ENCODE peak calls at places on chromosomes 12 and 14, in five cellular contexts. One of them, this sample, is unnamed.

GRCh38 chr14:62143235-62143634 is 381.0 kb downstream of the SNAPC1 start:
- DNase-seq in neural progenitor cell: no peak
- DNase-seq in brain microvascular endothelial cell: peak; percentile 47
- DNase-seq in stomach: no peak
- DNase-seq in heart left ventricle: no peak
- DNase-seq in this sample: no peak

GRCh38 chr14:69360438-69361108 is 37.5 kb downstream of the ERH start:
- DNase-seq in heart left ventricle: no peak
- DNase-seq in neural progenitor cell: no peak
- DNase-seq in brain microvascular endothelial cell: no peak
- DNase-seq in stomach: no peak
- DNase-seq in this sample: no peak

GRCh38 chr12:97380440-97380839 is 82.2 kb upstream of the RMST start:
- DNase-seq in stomach: no peak
- DNase-seq in heart left ventricle: no peak
- DNase-seq in brain microvascular endothelial cell: no peak
- DNase-seq in neural progenitor cell: no peak
- DNase-seq in this sample: no peak

GRCh38 chr12:78062781-78063180 is 232.1 kb downstream of the NAV3 start:
- DNase-seq in brain microvascular endothelial cell: peak; percentile 82
- DNase-seq in neural progenitor cell: no peak
- DNase-seq in stomach: peak; percentile 31
- DNase-seq in heart left ventricle: peak; percentile 28
- DNase-seq in this sample: no peak

GRCh38 chr12:132646850-132647249 is 28.3 kb downstream of the P2RX2 start:
- DNase-seq in brain microvascular endothelial cell: no peak
- DNase-seq in heart left ventricle: no peak
- DNase-seq in stomach: no peak
- DNase-seq in neural progenitor cell: no peak
- DNase-seq in this sample: no peak

GRCh38 chr12:106341086-106341879 is 16.3 kb upstream of the POLR3B start:
- DNase-seq in heart left ventricle: no peak
- DNase-seq in stomach: no peak
- DNase-seq in brain microvascular endothelial cell: no peak
- DNase-seq in neural progenitor cell: no peak
- DNase-seq in this sample: no peak

GRCh38 chr12:22275847-22276246 is 58.7 kb downstream of the ST8SIA1 start:
- DNase-seq in neural progenitor cell: no peak
- DNase-seq in stomach: peak; percentile 45
- DNase-seq in heart left ventricle: peak; percentile 70
- DNase-seq in brain microvascular endothelial cell: peak; percentile 98
- DNase-seq in this sample: peak; percentile 66

GRCh38 chr12:100554608-100555077 is 18.8 kb upstream of the GAS2L3 start:
- DNase-seq in brain microvascular endothelial cell: peak; percentile 90
- DNase-seq in neural progenitor cell: peak; percentile 82
- DNase-seq in stomach: no peak
- DNase-seq in heart left ventricle: peak; percentile 37
- DNase-seq in this sample: peak; percentile 72

This sample was measured in endodermal cell.